ENCODE peak calls at places on chromosomes 7 and 10, in eight cellular contexts. One of them, this sample, is unnamed.

GRCh38 chr7:24401628-24402593 is 117.9 kb downstream of the NPY start:
- DNase-seq in hepatocyte: peak; percentile 41
- DNase-seq in astrocyte of the cerebellum: peak; percentile 22
- DNase-seq in fibroblast of the aortic adventitia: peak; percentile 66
- DNase-seq in fibroblast of villous mesenchyme: peak; percentile 30
- DNase-seq in PC-9: no peak
- DNase-seq in A549: peak; percentile 30
- DNase-seq in colonic mucosa: no peak
- DNase-seq in this sample: no peak

GRCh38 chr7:4009720-4010119 is 672.4 kb upstream of the FOXK1 start:
- DNase-seq in hepatocyte: no peak
- DNase-seq in astrocyte of the cerebellum: no peak
- DNase-seq in fibroblast of the aortic adventitia: no peak
- DNase-seq in fibroblast of villous mesenchyme: no peak
- DNase-seq in PC-9: no peak
- DNase-seq in A549: no peak
- DNase-seq in colonic mucosa: no peak
- DNase-seq in this sample: no peak

GRCh38 chr10:131242007-131242406 is 69.5 kb downstream of the TCERG1L start:
- DNase-seq in hepatocyte: peak; percentile 69
- DNase-seq in astrocyte of the cerebellum: no peak
- DNase-seq in fibroblast of the aortic adventitia: no peak
- DNase-seq in fibroblast of villous mesenchyme: no peak
- DNase-seq in PC-9: no peak
- DNase-seq in A549: peak; percentile 22
- DNase-seq in colonic mucosa: no peak
- DNase-seq in this sample: no peak

GRCh38 chr10:48468130-48468790 is 136.6 kb downstream of the ARHGAP22 start:
- DNase-seq in hepatocyte: no peak
- DNase-seq in astrocyte of the cerebellum: no peak
- DNase-seq in fibroblast of the aortic adventitia: no peak
- DNase-seq in fibroblast of villous mesenchyme: no peak
- DNase-seq in PC-9: no peak
- DNase-seq in A549: no peak
- DNase-seq in colonic mucosa: peak; percentile 4
- DNase-seq in this sample: no peak

GRCh38 chr7:148939128-148939747 is 55.1 kb upstream of the EZH2 start:
- DNase-seq in hepatocyte: no peak
- DNase-seq in astrocyte of the cerebellum: no peak
- DNase-seq in fibroblast of the aortic adventitia: no peak
- DNase-seq in fibroblast of villous mesenchyme: no peak
- DNase-seq in PC-9: no peak
- DNase-seq in A549: no peak
- DNase-seq in colonic mucosa: no peak
- DNase-seq in this sample: no peak

GRCh38 chr7:76358478-76359110 is at the start of gene YWHAG:
- DNase-seq in hepatocyte: peak; percentile 97
- DNase-seq in astrocyte of the cerebellum: peak; percentile 49
- DNase-seq in fibroblast of the aortic adventitia: peak; percentile 88
- DNase-seq in fibroblast of villous mesenchyme: peak; percentile 91
- DNase-seq in PC-9: peak; percentile 90
- DNase-seq in A549: peak; percentile 93
- DNase-seq in colonic mucosa: peak; percentile 90
- DNase-seq in this sample: peak; percentile 93

GRCh38 chr10:70597856-70598815 is 4.4 kb downstream of the PRF1 start:
- DNase-seq in hepatocyte: no peak
- DNase-seq in astrocyte of the cerebellum: no peak
- DNase-seq in fibroblast of the aortic adventitia: no peak
- DNase-seq in fibroblast of villous mesenchyme: no peak
- DNase-seq in PC-9: no peak
- DNase-seq in A549: no peak
- DNase-seq in colonic mucosa: peak; percentile 12
- DNase-seq in this sample: no peak

GRCh38 chr7:27204851-27205322 is 5.0 kb upstream of the HOXA13 start:
- DNase-seq in hepatocyte: no peak
- DNase-seq in astrocyte of the cerebellum: no peak
- DNase-seq in fibroblast of the aortic adventitia: no peak
- DNase-seq in fibroblast of villous mesenchyme: peak; percentile 60
- DNase-seq in PC-9: no peak
- DNase-seq in A549: no peak
- DNase-seq in colonic mucosa: peak; percentile 52
- DNase-seq in this sample: no peak

GRCh38 chr10:8504436-8504977 is 450.0 kb downstream of the GATA3 start:
- DNase-seq in hepatocyte: no peak
- DNase-seq in astrocyte of the cerebellum: no peak
- DNase-seq in fibroblast of the aortic adventitia: no peak
- DNase-seq in fibroblast of villous mesenchyme: no peak
- DNase-seq in PC-9: no peak
- DNase-seq in A549: no peak
- DNase-seq in colonic mucosa: no peak
- DNase-seq in this sample: no peak

GRCh38 chr7:128940494-128941322 is 3.0 kb downstream of the IRF5 start:
- DNase-seq in hepatocyte: no peak
- DNase-seq in astrocyte of the cerebellum: no peak
- DNase-seq in fibroblast of the aortic adventitia: no peak
- DNase-seq in fibroblast of villous mesenchyme: no peak
- DNase-seq in PC-9: no peak
- DNase-seq in A549: no peak
- DNase-seq in colonic mucosa: peak; percentile 54
- DNase-seq in this sample: peak; percentile 90

GRCh38 chr10:112446055-112446854 is 459 bp downstream of the ZDHHC6 start:
- DNase-seq in hepatocyte: peak; percentile 8
- DNase-seq in astrocyte of the cerebellum: no peak
- DNase-seq in fibroblast of the aortic adventitia: peak; percentile 22
- DNase-seq in fibroblast of villous mesenchyme: no peak
- DNase-seq in PC-9: no peak
- DNase-seq in A549: no peak
- DNase-seq in colonic mucosa: peak; percentile 33
- DNase-seq in this sample: no peak

GRCh38 chr7:117322741-117323584 is at the start of gene WNT2:
- DNase-seq in hepatocyte: peak; percentile 23
- DNase-seq in astrocyte of the cerebellum: no peak
- DNase-seq in fibroblast of the aortic adventitia: peak; percentile 63
- DNase-seq in fibroblast of villous mesenchyme: peak; percentile 53
- DNase-seq in PC-9: no peak
- DNase-seq in A549: peak; percentile 44
- DNase-seq in colonic mucosa: no peak
- DNase-seq in this sample: peak; percentile 21

GRCh38 chr7:74221713-74222112 is 11.9 kb downstream of the LAT2 start:
- DNase-seq in hepatocyte: no peak
- DNase-seq in astrocyte of the cerebellum: no peak
- DNase-seq in fibroblast of the aortic adventitia: no peak
- DNase-seq in fibroblast of villous mesenchyme: no peak
- DNase-seq in PC-9: no peak
- DNase-seq in A549: no peak
- DNase-seq in colonic mucosa: no peak
- DNase-seq in this sample: no peak

GRCh38 chr7:48637382-48637781 is 287.0 kb upstream of the CDC14C start:
- DNase-seq in hepatocyte: no peak
- DNase-seq in astrocyte of the cerebellum: no peak
- DNase-seq in fibroblast of the aortic adventitia: no peak
- DNase-seq in fibroblast of villous mesenchyme: no peak
- DNase-seq in PC-9: no peak
- DNase-seq in A549: no peak
- DNase-seq in colonic mucosa: no peak
- DNase-seq in this sample: no peak

GRCh38 chr7:105990726-105991465 is 27.8 kb downstream of the CDHR3 start:
- DNase-seq in hepatocyte: no peak
- DNase-seq in astrocyte of the cerebellum: no peak
- DNase-seq in fibroblast of the aortic adventitia: peak; percentile 65
- DNase-seq in fibroblast of villous mesenchyme: no peak
- DNase-seq in PC-9: no peak
- DNase-seq in A549: no peak
- DNase-seq in colonic mucosa: no peak
- DNase-seq in this sample: no peak

GRCh38 chr7:97844036-97844435 is 28.2 kb downstream of the ASNS start:
- DNase-seq in hepatocyte: no peak
- DNase-seq in astrocyte of the cerebellum: no peak
- DNase-seq in fibroblast of the aortic adventitia: no peak
- DNase-seq in fibroblast of villous mesenchyme: no peak
- DNase-seq in PC-9: no peak
- DNase-seq in A549: peak; percentile 18
- DNase-seq in colonic mucosa: no peak
- DNase-seq in this sample: no peak

GRCh38 chr7:97846945-97847344 is 25.3 kb downstream of the ASNS start:
- DNase-seq in hepatocyte: no peak
- DNase-seq in astrocyte of the cerebellum: no peak
- DNase-seq in fibroblast of the aortic adventitia: no peak
- DNase-seq in fibroblast of villous mesenchyme: no peak
- DNase-seq in PC-9: no peak
- DNase-seq in A549: no peak
- DNase-seq in colonic mucosa: no peak
- DNase-seq in this sample: no peak

GRCh38 chr7:97842772-97843345 is 29.3 kb downstream of the ASNS start:
- DNase-seq in hepatocyte: no peak
- DNase-seq in astrocyte of the cerebellum: no peak
- DNase-seq in fibroblast of the aortic adventitia: no peak
- DNase-seq in fibroblast of villous mesenchyme: no peak
- DNase-seq in PC-9: no peak
- DNase-seq in A549: no peak
- DNase-seq in colonic mucosa: no peak
- DNase-seq in this sample: no peak

GRCh38 chr7:97847791-97848190 is 24.4 kb downstream of the ASNS start:
- DNase-seq in hepatocyte: no peak
- DNase-seq in astrocyte of the cerebellum: no peak
- DNase-seq in fibroblast of the aortic adventitia: no peak
- DNase-seq in fibroblast of villous mesenchyme: no peak
- DNase-seq in PC-9: no peak
- DNase-seq in A549: no peak
- DNase-seq in colonic mucosa: no peak
- DNase-seq in this sample: no peak

GRCh38 chr7:97845622-97846203 is 26.5 kb downstream of the ASNS start:
- DNase-seq in hepatocyte: peak; percentile 35
- DNase-seq in astrocyte of the cerebellum: no peak
- DNase-seq in fibroblast of the aortic adventitia: peak; percentile 48
- DNase-seq in fibroblast of villous mesenchyme: peak; percentile 35
- DNase-seq in PC-9: no peak
- DNase-seq in A549: peak; percentile 24
- DNase-seq in colonic mucosa: no peak
- DNase-seq in this sample: no peak
- TF ChIP-seq CTCF in hepatocyte: peak; percentile 60
- TF ChIP-seq CTCF in astrocyte of the cerebellum: peak; percentile 39
- TF ChIP-seq CTCF in fibroblast of the aortic adventitia: peak; percentile 48
- TF ChIP-seq CTCF in fibroblast of villous mesenchyme: peak; percentile 44
- TF ChIP-seq CTCF in PC-9: peak; percentile 75
- TF ChIP-seq CTCF in A549: peak; percentile 74
- TF ChIP-seq CTCF in colonic mucosa: peak; percentile 36
- TF ChIP-seq CTCF in this sample: no peak

GRCh38 chr7:1857487-1858425 is 187.7 kb downstream of the ELFN1 start:
- DNase-seq in hepatocyte: no peak
- DNase-seq in astrocyte of the cerebellum: no peak
- DNase-seq in fibroblast of the aortic adventitia: no peak
- DNase-seq in fibroblast of villous mesenchyme: no peak
- DNase-seq in PC-9: no peak
- DNase-seq in A549: no peak
- DNase-seq in colonic mucosa: no peak
- DNase-seq in this sample: no peak

GRCh38 chr7:1856966-1857441 is 186.9 kb downstream of the ELFN1 start:
- DNase-seq in hepatocyte: no peak
- DNase-seq in astrocyte of the cerebellum: no peak
- DNase-seq in fibroblast of the aortic adventitia: no peak
- DNase-seq in fibroblast of villous mesenchyme: no peak
- DNase-seq in PC-9: no peak
- DNase-seq in A549: no peak
- DNase-seq in colonic mucosa: no peak
- DNase-seq in this sample: no peak

GRCh38 chr7:1858435-1859265 is 188.6 kb downstream of the ELFN1 start:
- DNase-seq in hepatocyte: no peak
- DNase-seq in astrocyte of the cerebellum: no peak
- DNase-seq in fibroblast of the aortic adventitia: no peak
- DNase-seq in fibroblast of villous mesenchyme: no peak
- DNase-seq in PC-9: no peak
- DNase-seq in A549: no peak
- DNase-seq in colonic mucosa: no peak
- DNase-seq in this sample: no peak

GRCh38 chr7:1861799-1862458 is 191.9 kb downstream of the ELFN1 start:
- DNase-seq in hepatocyte: no peak
- DNase-seq in astrocyte of the cerebellum: no peak
- DNase-seq in fibroblast of the aortic adventitia: no peak
- DNase-seq in fibroblast of villous mesenchyme: peak; percentile 9
- DNase-seq in PC-9: no peak
- DNase-seq in A549: no peak
- DNase-seq in colonic mucosa: no peak
- DNase-seq in this sample: no peak

GRCh38 chr7:1859266-1860035 is 189.4 kb downstream of the ELFN1 start:
- DNase-seq in hepatocyte: no peak
- DNase-seq in astrocyte of the cerebellum: no peak
- DNase-seq in fibroblast of the aortic adventitia: no peak
- DNase-seq in fibroblast of villous mesenchyme: no peak
- DNase-seq in PC-9: no peak
- DNase-seq in A549: no peak
- DNase-seq in colonic mucosa: no peak
- DNase-seq in this sample: no peak
- H3K4me3 ChIP-seq in hepatocyte: no peak overlapping the region
- H3K4me3 ChIP-seq in astrocyte of the cerebellum: no peak overlapping the region
- H3K4me3 ChIP-seq in fibroblast of the aortic adventitia: no peak overlapping the region
- H3K4me3 ChIP-seq in fibroblast of villous mesenchyme: no peak overlapping the region
- H3K4me3 ChIP-seq in PC-9: no peak overlapping the region
- H3K4me3 ChIP-seq in A549: no peak overlapping the region
- H3K4me3 ChIP-seq in colonic mucosa: no peak overlapping the region
- H3K4me3 ChIP-seq in this sample: no peak overlapping the region

DNA sequence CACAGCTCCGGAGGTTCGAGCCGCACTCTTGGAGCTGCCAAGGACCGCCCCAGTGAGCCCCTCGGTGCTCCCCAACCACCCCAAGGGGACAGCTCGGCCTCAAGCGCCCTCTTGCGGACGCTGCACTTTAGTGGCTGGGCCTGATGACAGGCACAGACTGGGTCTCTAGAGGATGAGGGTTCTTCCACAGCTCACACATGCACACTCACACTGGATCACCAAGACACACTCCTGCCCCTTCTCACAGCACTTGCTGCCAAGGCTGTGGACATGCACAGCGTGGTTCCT is 2.1 kb downstream of the RET start:
- DNase-seq in hepatocyte: peak; percentile 32
- DNase-seq in astrocyte of the cerebellum: no peak
- DNase-seq in fibroblast of the aortic adventitia: peak; percentile 3
- DNase-seq in fibroblast of villous mesenchyme: no peak
- DNase-seq in PC-9: peak; percentile 38
- DNase-seq in A549: peak; percentile 41
- DNase-seq in colonic mucosa: peak; percentile 44
- DNase-seq in this sample: no peak
- TF ChIP-seq CTCF in hepatocyte: peak; percentile 46
- TF ChIP-seq CTCF in astrocyte of the cerebellum: peak; percentile 46
- TF ChIP-seq CTCF in fibroblast of the aortic adventitia: peak; percentile 47
- TF ChIP-seq CTCF in fibroblast of villous mesenchyme: peak; percentile 40
- TF ChIP-seq CTCF in PC-9: peak; percentile 69
- TF ChIP-seq CTCF in A549: peak; percentile 47
- TF ChIP-seq CTCF in colonic mucosa: peak; percentile 39
- TF ChIP-seq CTCF in this sample: peak; percentile 66

DNA sequence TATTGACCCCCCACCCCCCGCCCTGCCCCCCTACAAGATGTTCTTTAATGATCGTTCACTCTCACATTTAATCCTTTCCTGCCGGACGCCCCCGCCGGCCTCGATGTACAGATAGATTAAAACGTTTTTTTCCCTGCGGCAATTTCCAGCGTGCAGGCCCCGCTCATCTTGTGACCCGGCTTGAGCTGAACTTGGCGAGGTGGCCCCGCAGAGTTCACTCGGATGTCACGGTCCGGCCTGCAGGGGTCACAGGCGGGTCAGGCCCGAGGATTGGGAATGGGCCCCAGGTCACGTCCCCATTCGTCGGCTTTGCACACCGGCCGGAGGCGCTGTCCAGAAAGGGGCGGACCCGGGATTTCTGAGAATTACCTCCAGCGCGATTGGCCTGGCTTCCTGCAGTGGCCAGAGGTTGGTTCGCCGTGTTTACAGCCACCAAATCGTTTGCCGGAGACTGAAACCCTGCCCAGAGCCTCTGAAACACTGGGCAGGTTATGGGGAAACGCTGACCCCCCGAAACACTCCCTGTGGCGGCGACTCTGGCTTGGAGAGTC is 1.9 kb upstream of the CYP26A1 start:
- DNase-seq in hepatocyte: peak; percentile 48
- DNase-seq in astrocyte of the cerebellum: no peak
- DNase-seq in fibroblast of the aortic adventitia: no peak
- DNase-seq in fibroblast of villous mesenchyme: no peak
- DNase-seq in PC-9: peak; percentile 76
- DNase-seq in A549: peak; percentile 43
- DNase-seq in colonic mucosa: no peak
- DNase-seq in this sample: no peak
- H3K4me3 ChIP-seq in hepatocyte: peak overlapping the region; percentile 58
- H3K4me3 ChIP-seq in astrocyte of the cerebellum: peak overlapping the region; percentile 17
- H3K4me3 ChIP-seq in fibroblast of the aortic adventitia: peak overlapping the region; percentile 22
- H3K4me3 ChIP-seq in fibroblast of villous mesenchyme: peak overlapping the region; percentile 35
- H3K4me3 ChIP-seq in PC-9: peak overlapping the region; percentile 73
- H3K4me3 ChIP-seq in A549: no peak overlapping the region
- H3K4me3 ChIP-seq in colonic mucosa: peak overlapping the region; percentile 34
- H3K4me3 ChIP-seq in this sample: peak overlapping the region; percentile 3

This sample was measured in GM06990.